ENCODE peak calls at places on chromosomes 2 and 18, in nine cellular contexts. D, M, A, V, S, K, F, I and Y are unnamed samples.

GRCh38 chr2:105674859-105675541 is 69.7 kb upstream of the NCK2 start:
- DNase-seq in F (no peak), V (peak), M (no peak), S (no peak), K (no peak), D (no peak), A (no peak), I (no peak), Y (no peak)

GRCh38 chr2:134087371-134087921 is 166.4 kb upstream of the MGAT5 start:
- DNase-seq in D (no peak), S (no peak), V (no peak), K (no peak), A (no peak), M (no peak), F (no peak), I (no peak), Y (no peak)

GRCh38 chr2:112821142-112821541 is 15.4 kb downstream of the IL1B start:
- DNase-seq in M (no peak), I (no peak), K (no peak), S (no peak), V (peak), A (no peak), F (no peak), D (no peak), Y (no peak)

GRCh38 chr18:79853993-79854364 is 56.2 kb downstream of the KCNG2 start:
- DNase-seq in K (no peak), D (no peak), M (no peak), V (no peak), I (no peak), A (no peak), S (no peak), F (no peak), Y (no peak)

GRCh38 chr18:48455555-48456478 is 46.6 kb upstream of the ZBTB7C start:
- DNase-seq in D (peak), K (no peak), I (peak), A (peak), M (no peak), S (no peak), F (no peak), V (peak), Y (no peak)

GRCh38 chr2:127614731-127615130 is 31.2 kb upstream of the GPR17 start:
- DNase-seq in V (peak), F (no peak), K (no peak), A (peak), D (no peak), S (no peak), I (no peak), M (no peak), Y (no peak)

GRCh38 chr18:12843420-12844346 is 40.4 kb downstream of the PTPN2 start:
- DNase-seq in V (no peak), F (no peak), I (no peak), K (no peak), D (no peak), A (no peak), M (no peak), S (peak), Y (no peak)

GRCh38 chr18:60936101-60936500 is 397.1 kb upstream of the CDH20 start:
- DNase-seq in D (peak), K (no peak), I (no peak), F (no peak), V (no peak), S (no peak), M (peak), A (no peak), Y (no peak)

GRCh38 chr2:175012516-175012915 is 7.3 kb upstream of the CHN1 start:
- DNase-seq in M (no peak), K (no peak), A (no peak), S (no peak), I (no peak), D (no peak), V (no peak), F (no peak), Y (no peak)

GRCh38 chr2:38146302-38146916 is 70.5 kb upstream of the CYP1B1 start:
- DNase-seq in D (peak), V (peak), I (peak), M (no peak), S (peak), F (no peak), K (no peak), A (peak), Y (no peak)

GRCh38 chr2:152694161-152694661 is 23.1 kb downstream of the PRPF40A start:
- DNase-seq in D (peak), I (no peak), A (peak), V (peak), F (no peak), S (no peak), M (no peak), K (no peak), Y (no peak)

GRCh38 chr18:26487437-26487836 is 60.9 kb downstream of the KCTD1 start:
- DNase-seq in S (no peak), D (no peak), F (no peak), I (no peak), K (no peak), V (no peak), A (no peak), M (no peak), Y (no peak)

GRCh38 chr2:136957044-136957443 is 191.7 kb downstream of the THSD7B start:
- DNase-seq in V (no peak), A (no peak), M (no peak), I (no peak), K (no peak), F (no peak), D (no peak), S (no peak), Y (no peak)